ENCODE peak calls at places on chromosomes 5 and 9, in nine cellular contexts. T is stomach, H is A549, E is ovary, K is tibial nerve, P is upper lobe of left lung, M is sigmoid colon, L is K562, A is GM12878. J is an unnamed sample.

GRCh38 chr9:121182976-121183375 is 18.7 kb downstream of the RAB14 start:
- DNase-seq in T (no peak), H (no peak), E (no peak), K (no peak), P (no peak), M (no peak), L (no peak), A (no peak), J (no peak)

GRCh38 chr9:110220809-110221208 is 12.8 kb upstream of the C9orf152 start:
- DNase-seq in T (no peak), H (no peak), E (no peak), K (no peak), P (no peak), M (no peak), L (no peak), A (no peak), J (no peak)

GRCh38 chr5:103450333-103451061 is 112.1 kb downstream of the NUDT12 start:
- DNase-seq in T (no peak), H (no peak), E (no peak), K (no peak), P (no peak), M (no peak), L (no peak), A (no peak), J (no peak)

GRCh38 chr9:129276486-129277260 is 98.6 kb upstream of the IER5L start:
- DNase-seq in T (no peak), H (no peak), E (peak), K (no peak), P (peak), M (peak), L (no peak), A (no peak), J (no peak)

GRCh38 chr9:4160284-4160683 is 139.6 kb downstream of the GLIS3 start:
- DNase-seq in T (no peak), H (no peak), E (no peak), K (no peak), P (no peak), M (no peak), L (no peak), A (no peak), J (no peak)

GRCh38 chr9:99138424-99139284 is 33.7 kb downstream of the TGFBR1 start:
- DNase-seq in T (no peak), H (no peak), E (no peak), K (no peak), P (no peak), M (no peak), L (no peak), A (no peak), J (no peak)

GRCh38 chr9:138022121-138022741 is 144.6 kb downstream of the CACNA1B start:
- DNase-seq in T (peak), H (peak), E (no peak), K (no peak), P (peak), M (peak), L (peak), A (no peak), J (no peak)

GRCh38 chr5:76372320-76373054 is 30.6 kb upstream of the IQGAP2 start:
- DNase-seq in T (no peak), H (peak), E (no peak), K (no peak), P (peak), M (no peak), L (peak), A (no peak), J (no peak)

GRCh38 chr5:176491056-176491646 is 43.0 kb downstream of the FAF2 start:
- DNase-seq in T (no peak), H (no peak), E (no peak), K (no peak), P (no peak), M (no peak), L (no peak), A (no peak), J (no peak)

GRCh38 chr9:98438701-98439100 is 183.3 kb upstream of the TBC1D2 start:
- DNase-seq in T (no peak), H (no peak), E (no peak), K (no peak), P (no peak), M (no peak), L (no peak), A (no peak), J (no peak)

GRCh38 chr9:3401556-3401955 is 124.2 kb downstream of the RFX3 start:
- DNase-seq in T (no peak), H (no peak), E (no peak), K (no peak), P (no peak), M (no peak), L (no peak), A (no peak), J (no peak)

GRCh38 chr5:51242453-51242852 is 140.8 kb upstream of the ISL1 start:
- DNase-seq in T (no peak), H (no peak), E (no peak), K (no peak), P (no peak), M (no peak), L (no peak), A (no peak), J (no peak)

GRCh38 chr5:1443145-1443543 is 2.1 kb downstream of the SLC6A3 start:
- DNase-seq in T (no peak), H (no peak), E (no peak), K (no peak), P (no peak), M (no peak), L (no peak), A (no peak), J (no peak)

GRCh38 chr9:130707225-130707976 is 13.8 kb downstream of the EXOSC2 start:
- DNase-seq in T (peak), H (peak), E (peak), K (peak), P (no peak), M (peak), L (no peak), A (no peak), J (peak)

GRCh38 chr9:122827759-122828090 is 663 bp downstream of the PDCL start:
- DNase-seq in T (no peak), H (peak), E (no peak), K (no peak), P (no peak), M (no peak), L (no peak), A (no peak), J (no peak)

GRCh38 chr9:130447193-130447816 is 2.5 kb downstream of the ASS1 start:
- DNase-seq in T (no peak), H (no peak), E (no peak), K (no peak), P (no peak), M (no peak), L (no peak), A (no peak), J (no peak)

GRCh38 chr5:40486437-40487270 is 193.1 kb upstream of the PTGER4 start:
- DNase-seq in T (no peak), H (no peak), E (no peak), K (peak), P (no peak), M (no peak), L (no peak), A (peak), J (no peak)

GRCh38 chr9:80867731-80868130 is 821.6 kb downstream of the TLE1 start:
- DNase-seq in T (no peak), H (no peak), E (no peak), K (no peak), P (no peak), M (no peak), L (no peak), A (no peak), J (no peak)

GRCh38 chr5:150486402-150487198 is 21.3 kb upstream of the NDST1 start:
- DNase-seq in T (peak), H (peak), E (peak), K (peak), P (no peak), M (no peak), L (peak), A (no peak), J (peak)

GRCh38 chr9:33446507-33447403 is 638 bp downstream of the AQP3 start:
- DNase-seq in T (peak), H (peak), E (peak), K (no peak), P (no peak), M (no peak), L (peak), A (peak), J (peak)

GRCh38 chr9:120388000-120388855 is 191.7 kb downstream of the CDK5RAP2 start:
- DNase-seq in T (no peak), H (no peak), E (no peak), K (no peak), P (no peak), M (peak), L (no peak), A (no peak), J (no peak)

GRCh38 chr9:26125693-26126092 is 447.4 kb upstream of the TUSC1 start:
- DNase-seq in T (no peak), H (no peak), E (no peak), K (no peak), P (no peak), M (no peak), L (no peak), A (no peak), J (no peak)

GRCh38 chr5:160287378-160288051 is 24.8 kb downstream of the CCNJL start:
- DNase-seq in T (peak), H (no peak), E (peak), K (no peak), P (peak), M (no peak), L (no peak), A (no peak), J (peak)

GRCh38 chr5:36040651-36041536 is 25.8 kb downstream of the UGT3A2 start:
- DNase-seq in T (no peak), H (no peak), E (no peak), K (no peak), P (no peak), M (no peak), L (no peak), A (no peak), J (no peak)

GRCh38 chr5:84961903-84962302 is 577.2 kb upstream of the EDIL3 start:
- DNase-seq in T (no peak), H (no peak), E (no peak), K (no peak), P (peak), M (no peak), L (no peak), A (no peak), J (no peak)
- TF ChIP-seq EP300 in T (no peak), H (no peak), E (no peak), K (no peak), P (no peak), M (no peak), L (no peak), A (no peak), J (no peak)

GRCh38 chr9:77177894-77178794 is 810 bp downstream of the VPS13A start:
- DNase-seq in T (peak), H (peak), E (peak), K (no peak), P (peak), M (peak), L (peak), A (no peak), J (peak)

GRCh38 chr9:77176106-77176505 is 1.2 kb upstream of the VPS13A start:
- DNase-seq in T (no peak), H (no peak), E (no peak), K (no peak), P (no peak), M (no peak), L (no peak), A (no peak), J (no peak)

GRCh38 chr9:77176686-77177142 is 620 bp upstream of the VPS13A start:
- DNase-seq in T (no peak), H (no peak), E (no peak), K (no peak), P (no peak), M (no peak), L (no peak), A (no peak), J (no peak)

GRCh38 chr9:77175152-77175551 is 2.2 kb upstream of the VPS13A start:
- DNase-seq in T (no peak), H (no peak), E (no peak), K (no peak), P (no peak), M (no peak), L (no peak), A (no peak), J (no peak)

DNA sequence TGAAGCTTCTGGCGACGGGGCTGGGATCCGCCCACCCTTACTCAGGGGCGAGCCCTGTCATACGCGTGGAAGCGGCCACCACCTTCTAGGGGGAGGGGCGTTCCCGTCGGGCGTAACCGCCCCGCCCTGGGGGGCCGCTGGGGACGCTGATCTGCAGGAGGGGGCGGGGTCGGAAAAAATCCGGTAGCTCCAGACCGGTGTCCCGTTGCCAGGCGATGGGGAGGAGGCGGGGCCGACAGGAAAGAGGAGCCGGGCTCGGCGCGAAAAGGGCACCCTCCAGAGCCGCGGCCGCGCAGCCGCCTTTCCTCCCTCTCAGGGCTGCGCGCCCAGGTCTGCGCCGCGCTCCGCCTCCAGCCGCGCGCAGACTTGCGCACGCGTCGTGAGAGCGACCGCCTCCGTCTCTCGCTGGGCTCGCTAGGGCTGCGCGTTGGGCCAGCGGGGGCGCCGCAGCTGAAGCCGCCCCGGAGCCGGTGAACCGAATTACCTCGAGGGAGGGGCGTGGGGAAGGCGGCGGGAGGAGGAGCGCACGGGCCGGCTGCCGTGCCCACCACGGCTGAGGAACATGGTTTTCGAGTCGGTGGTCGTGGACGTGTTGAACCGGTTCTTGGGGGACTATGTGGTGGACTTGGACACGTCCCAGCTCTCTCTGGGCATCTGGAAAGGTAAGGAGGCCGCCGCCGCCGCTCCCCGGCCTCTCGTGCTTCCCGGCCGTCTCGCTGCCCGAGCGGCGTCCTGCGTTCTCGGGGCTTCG is at the start of gene VPS13A:
- DNase-seq in T (peak), H (peak), E (peak), K (peak), P (peak), M (peak), L (peak), A (peak), J (peak)
- TF ChIP-seq POLR2A in T (no peak), H (peak), E (peak), K (peak), P (peak), M (peak), L (peak), A (peak), J (peak)

GRCh38 chr5:171978519-171978918 is 27.9 kb downstream of the FBXW11 start:
- DNase-seq in T (no peak), H (no peak), E (no peak), K (no peak), P (no peak), M (no peak), L (no peak), A (peak), J (no peak)
- TF ChIP-seq EP300 in T (no peak), H (no peak), E (no peak), K (no peak), P (no peak), M (no peak), L (no peak), A (no peak), J (no peak)

GRCh38 chr5:99033014-99033931 is 104.5 kb upstream of the CHD1 start:
- DNase-seq in T (no peak), H (no peak), E (no peak), K (no peak), P (no peak), M (no peak), L (no peak), A (no peak), J (no peak)
- TF ChIP-seq POLR2A in T (no peak), H (no peak), E (no peak), K (no peak), P (no peak), M (no peak), L (no peak), A (no peak), J (no peak)

GRCh38 chr9:18424132-18424531 is 49.8 kb upstream of the ADAMTSL1 start:
- DNase-seq in T (no peak), H (no peak), E (no peak), K (no peak), P (no peak), M (no peak), L (no peak), A (no peak), J (no peak)
- TF ChIP-seq EP300 in T (no peak), H (no peak), E (no peak), K (no peak), P (no peak), M (no peak), L (no peak), A (no peak), J (no peak)

GRCh38 chr5:180499684-180500083 is 5.5 kb downstream of the CNOT6 start:
- DNase-seq in T (no peak), H (no peak), E (no peak), K (no peak), P (no peak), M (no peak), L (no peak), A (no peak), J (no peak)
- TF ChIP-seq POLR2A in T (no peak), H (no peak), E (no peak), K (no peak), P (no peak), M (no peak), L (no peak), A (no peak), J (no peak)

GRCh38 chr5:123865641-123866040 is 353.7 kb downstream of the CSNK1G3 start:
- DNase-seq in T (no peak), H (no peak), E (no peak), K (no peak), P (no peak), M (no peak), L (no peak), A (no peak), J (no peak)
- TF ChIP-seq EP300 in T (no peak), H (no peak), E (no peak), K (no peak), P (no peak), M (no peak), L (no peak), A (no peak), J (no peak)